ENCODE peak calls at places on chromosomes 13 and 19, in ten cellular contexts. K, Y, D, B, G, S, V, J, R and A are unnamed samples. For H3K9me3, the result is how much of the 10 kb centered on the place peaks cover.

GRCh38 chr19:14632286-14632685 is 42.4 kb downstream of the ADGRE3 start:
- DNase-seq in K (no peak), Y (peak), D (peak), B (no peak), G (no peak), S (no peak), V (no peak), J (peak), R (no peak), A (no peak)

GRCh38 chr13:50892162-50892944 is 17.2 kb upstream of the RNASEH2B start:
- DNase-seq in K (no peak), Y (no peak), D (no peak), B (no peak), G (peak), S (no peak), V (no peak), J (peak), R (no peak), A (peak)

GRCh38 chr19:2261438-2262172 is 5.4 kb upstream of the JSRP1 start:
- DNase-seq in K (no peak), Y (no peak), D (peak), B (no peak), G (peak), S (no peak), V (no peak), J (no peak), R (no peak), A (peak)

GRCh38 chr19:47107201-47107952 is 6.2 kb downstream of the ZC3H4 start:
- DNase-seq in K (no peak), Y (no peak), D (peak), B (peak), G (no peak), S (no peak), V (peak), J (peak), R (no peak), A (no peak)

GRCh38 chr19:34365463-34366401 is 736 bp downstream of the GPI start:
- DNase-seq in K (no peak), Y (no peak), D (peak), B (peak), G (no peak), S (peak), V (peak), J (no peak), R (peak), A (no peak)

GRCh38 chr13:20714563-20715339 is 11.3 kb downstream of the IL17D start:
- DNase-seq in K (peak), Y (no peak), D (no peak), B (peak), G (no peak), S (peak), V (peak), J (no peak), R (no peak), A (no peak)

GRCh38 chr13:80011448-80012212 is 329.3 kb downstream of the SPRY2 start:
- DNase-seq in K (no peak), Y (no peak), D (peak), B (no peak), G (no peak), S (no peak), V (no peak), J (no peak), R (no peak), A (no peak)

GRCh38 chr13:98333481-98333880 is 156.4 kb upstream of the RNF113B start:
- DNase-seq in K (no peak), Y (no peak), D (no peak), B (no peak), G (no peak), S (no peak), V (no peak), J (no peak), R (no peak), A (no peak)

GRCh38 chr13:22061806-22062391 is 391.0 kb downstream of the FGF9 start:
- DNase-seq in K (no peak), Y (no peak), D (no peak), B (no peak), G (no peak), S (no peak), V (no peak), J (peak), R (no peak), A (no peak)

GRCh38 chr13:38563739-38564138 is 123.1 kb upstream of the FREM2 start:
- DNase-seq in K (no peak), Y (no peak), D (no peak), B (no peak), G (no peak), S (no peak), V (no peak), J (no peak), R (no peak), A (no peak)

GRCh38 chr19:39445258-39446071 is at the start of gene SUPT5H:
- DNase-seq in K (peak), Y (peak), D (peak), B (peak), G (peak), S (peak), V (peak), J (peak), R (peak), A (peak)

GRCh38 chr13:46679369-46680180 is 117.4 kb downstream of the ESD start:
- DNase-seq in K (no peak), Y (no peak), D (no peak), B (peak), G (peak), S (no peak), V (no peak), J (peak), R (no peak), A (no peak)

GRCh38 chr13:106619688-106620555 is 52.0 kb upstream of the ARGLU1 start:
- DNase-seq in K (no peak), Y (peak), D (peak), B (peak), G (no peak), S (peak), V (peak), J (peak), R (no peak), A (no peak)

GRCh38 chr13:73422973-73423372 is 364.2 kb downstream of the KLF5 start:
- DNase-seq in K (no peak), Y (no peak), D (no peak), B (peak), G (no peak), S (no peak), V (no peak), J (no peak), R (no peak), A (no peak)

GRCh38 chr13:98422046-98422445 is 154.9 kb downstream of the STK24 start:
- DNase-seq in K (no peak), Y (no peak), D (no peak), B (no peak), G (no peak), S (no peak), V (no peak), J (no peak), R (no peak), A (no peak)

GRCh38 chr13:90867336-90867683 is 480.2 kb upstream of the MIR17HG start:
- DNase-seq in K (peak), Y (peak), D (peak), B (peak), G (no peak), S (peak), V (peak), J (no peak), R (peak), A (no peak)

GRCh38 chr13:25708268-25708667 is 336.5 kb downstream of the ATP8A2 start:
- DNase-seq in K (no peak), Y (no peak), D (no peak), B (no peak), G (no peak), S (no peak), V (no peak), J (no peak), R (no peak), A (no peak)

GRCh38 chr19:23978068-23978467 is 63.4 kb downstream of the ZNF726 start:
- DNase-seq in K (no peak), Y (no peak), D (no peak), B (no peak), G (no peak), S (no peak), V (no peak), J (no peak), R (no peak), A (no peak)

GRCh38 chr19:23986623-23987022 is 71.9 kb downstream of the ZNF726 start:
- DNase-seq in K (no peak), Y (no peak), D (no peak), B (no peak), G (no peak), S (no peak), V (no peak), J (no peak), R (no peak), A (no peak)

GRCh38 chr19:23980805-23981204 is 66.1 kb downstream of the ZNF726 start:
- DNase-seq in K (no peak), Y (no peak), D (no peak), B (no peak), G (no peak), S (no peak), V (no peak), J (no peak), R (no peak), A (no peak)

GRCh38 chr19:23981863-23982262 is 67.2 kb downstream of the ZNF726 start:
- DNase-seq in K (no peak), Y (no peak), D (no peak), B (no peak), G (no peak), S (no peak), V (no peak), J (no peak), R (no peak), A (no peak)

DNA sequence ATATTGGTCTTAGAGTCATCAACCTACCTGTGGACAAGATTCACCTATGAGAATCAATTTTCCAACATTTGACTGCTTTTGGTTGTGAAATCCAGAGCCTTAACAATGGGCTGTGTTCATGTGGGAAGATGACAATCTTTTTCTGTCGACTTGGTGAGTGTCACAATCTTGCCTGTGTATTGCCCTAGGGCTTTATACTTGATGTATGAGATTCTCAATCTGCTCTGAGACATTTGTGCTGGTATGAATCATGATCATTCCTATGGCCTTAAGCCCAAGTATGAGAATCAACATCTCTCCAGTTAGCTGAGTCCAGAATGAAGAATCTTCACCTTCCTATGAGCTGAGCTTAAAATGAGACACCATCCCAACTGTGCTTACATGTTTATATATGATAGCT is 68.7 kb downstream of the ZNF726 start:
- DNase-seq in K (no peak), Y (no peak), D (no peak), B (no peak), G (no peak), S (no peak), V (no peak), J (no peak), R (no peak), A (no peak)
- H3K9me3 ChIP-seq in K (under half), Y (under half), D (under half), B (under half), G (under half), S (under half), V (under half), J (under half), R (under half), A (under half)

GRCh38 chr13:109541081-109541480 is 245.3 kb downstream of the IRS2 start:
- DNase-seq in K (no peak), Y (no peak), D (no peak), B (no peak), G (no peak), S (no peak), V (no peak), J (no peak), R (no peak), A (no peak)

GRCh38 chr13:109547942-109548860 is 238.2 kb downstream of the IRS2 start:
- DNase-seq in K (no peak), Y (no peak), D (no peak), B (no peak), G (no peak), S (no peak), V (no peak), J (no peak), R (no peak), A (no peak)

DNA sequence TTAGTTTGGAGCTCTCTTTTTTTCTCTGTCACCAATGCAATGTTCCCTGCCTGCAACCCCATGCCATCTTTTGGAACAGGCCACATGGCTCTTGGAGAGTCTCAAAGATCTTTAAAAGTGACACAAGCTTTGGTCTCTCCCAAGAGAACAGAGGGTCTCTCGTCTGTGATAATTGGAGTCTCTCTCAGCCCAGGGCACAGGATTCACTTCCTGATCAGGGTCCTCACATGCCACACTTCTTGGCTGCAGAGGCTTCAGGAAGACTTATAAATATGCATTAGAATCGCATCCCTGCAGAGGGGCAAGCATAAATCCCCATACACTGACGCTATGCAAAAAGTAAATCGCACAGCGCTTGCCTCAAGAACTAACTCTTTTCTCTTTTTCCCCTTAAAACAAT is 240.4 kb downstream of the IRS2 start:
- DNase-seq in K (no peak), Y (no peak), D (no peak), B (no peak), G (no peak), S (no peak), V (no peak), J (no peak), R (no peak), A (no peak)
- H3K9me3 ChIP-seq in K (under half), Y (under half), D (under half), B (under half), G (under half), S (under half), V (under half), J (under half), R (under half), A (under half)

GRCh38 chr19:7078007-7078406 is 8.5 kb downstream of the ZNF557 start:
- DNase-seq in K (no peak), Y (no peak), D (no peak), B (no peak), G (no peak), S (no peak), V (no peak), J (no peak), R (no peak), A (no peak)
- H3K9me3 ChIP-seq in K (under half), Y (half or more), D (under half), B (half or more), G (under half), S (half or more), V (half or more), J (under half), R (half or more), A (half or more)

DNA sequence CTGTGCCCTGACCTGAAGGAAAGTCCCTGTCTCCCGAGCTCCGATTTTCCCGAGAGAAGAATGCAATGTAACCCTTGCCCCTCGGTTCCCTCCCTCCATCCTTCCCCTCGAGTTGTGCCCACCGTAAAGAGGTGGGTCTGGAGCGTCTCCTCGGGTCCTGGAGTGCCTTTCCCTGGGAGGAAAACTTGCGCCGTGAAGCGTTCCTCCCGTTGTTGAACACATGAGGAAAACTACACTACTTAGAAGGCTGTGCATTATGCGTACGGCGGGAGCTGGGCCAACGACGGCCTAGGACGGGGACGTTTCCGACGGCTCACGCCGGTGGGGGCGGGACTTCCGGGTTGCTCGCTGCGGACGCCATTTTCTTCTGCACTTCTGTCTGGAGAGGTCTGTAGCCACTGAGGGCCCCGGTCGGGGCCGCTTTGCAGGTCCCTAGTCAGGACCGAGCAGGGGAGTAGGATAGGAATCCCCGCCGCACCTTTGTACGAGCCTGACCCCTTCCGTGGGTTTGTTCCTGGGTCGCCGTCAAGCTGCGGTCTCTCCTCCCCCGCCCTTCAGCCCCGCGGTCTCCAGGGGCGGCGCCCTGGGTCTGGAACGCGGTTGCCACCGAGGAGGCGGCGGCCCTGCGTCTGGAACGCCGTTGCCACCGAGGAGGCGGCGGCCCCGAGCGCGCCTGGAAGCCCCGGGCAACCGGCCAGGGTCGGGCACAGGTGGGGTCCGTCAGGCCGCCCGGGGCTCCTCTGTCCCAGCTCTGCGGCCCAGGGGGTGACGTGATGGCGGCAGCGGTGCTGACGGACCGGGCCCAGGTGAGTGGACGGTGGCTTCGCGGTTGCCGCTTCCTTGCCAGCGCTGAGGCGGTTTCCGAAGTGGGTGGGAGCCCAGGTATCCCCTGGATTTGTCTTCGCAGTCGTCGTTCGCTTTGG is at the start of gene ZNF264:
- DNase-seq in K (peak), Y (peak), D (peak), B (peak), G (peak), S (peak), V (peak), J (peak), R (peak), A (peak)
- H3K9me3 ChIP-seq in K (under half), Y (half or more), D (under half), B (under half), G (under half), S (under half), V (under half), J (under half), R (under half), A (under half)

GRCh38 chr19:51821921-51822716 is 27.2 kb downstream of the FPR3 start:
- DNase-seq in K (no peak), Y (no peak), D (no peak), B (no peak), G (no peak), S (no peak), V (no peak), J (no peak), R (no peak), A (no peak)
- H3K9me3 ChIP-seq in K (under half), Y (half or more), D (under half), B (under half), G (under half), S (under half), V (under half), J (under half), R (under half), A (under half)

GRCh38 chr19:22831211-22831610 is 880 bp upstream of the ZNF723 start:
- DNase-seq in K (no peak), Y (no peak), D (no peak), B (no peak), G (no peak), S (no peak), V (no peak), J (no peak), R (no peak), A (no peak)
- H3K9me3 ChIP-seq in K (under half), Y (half or more), D (under half), B (under half), G (under half), S (under half), V (under half), J (under half), R (under half), A (under half)

DNA sequence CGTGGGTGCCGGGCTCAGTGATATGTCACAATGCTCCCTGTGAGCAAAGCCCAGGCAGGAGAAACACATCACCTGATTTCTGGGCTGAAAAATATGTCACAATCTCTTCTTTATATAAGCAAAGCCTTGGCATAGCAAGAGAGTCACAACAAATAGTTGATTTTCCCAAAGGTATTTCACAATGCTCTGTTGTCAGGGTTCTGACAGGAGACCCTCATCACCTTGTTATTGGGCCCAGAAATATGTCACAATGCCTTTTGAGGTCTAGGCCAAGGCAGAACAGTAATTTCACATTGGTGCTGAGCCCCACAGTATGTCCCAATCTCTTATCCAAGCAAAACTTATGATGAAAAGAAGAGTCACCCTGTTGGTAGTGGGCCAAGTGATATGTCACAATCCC is 125.7 kb downstream of the ZNF675 start:
- DNase-seq in K (no peak), Y (no peak), D (no peak), B (no peak), G (no peak), S (no peak), V (no peak), J (no peak), R (no peak), A (no peak)
- H3K9me3 ChIP-seq in K (under half), Y (under half), D (under half), B (under half), G (under half), S (under half), V (under half), J (under half), R (under half), A (under half)

GRCh38 chr19:58097349-58097748 is 682 bp downstream of the ZSCAN18 start:
- DNase-seq in K (no peak), Y (no peak), D (no peak), B (no peak), G (no peak), S (no peak), V (no peak), J (no peak), R (peak), A (no peak)
- H3K9me3 ChIP-seq in K (under half), Y (half or more), D (under half), B (under half), G (under half), S (under half), V (under half), J (under half), R (under half), A (under half)

GRCh38 chr19:51948979-51949378 is 21.7 kb downstream of the ZNF613 start:
- DNase-seq in K (no peak), Y (no peak), D (no peak), B (no peak), G (no peak), S (peak), V (peak), J (no peak), R (peak), A (no peak)

GRCh38 chr19:51946602-51947001 is 19.3 kb downstream of the ZNF613 start:
- DNase-seq in K (no peak), Y (no peak), D (no peak), B (no peak), G (no peak), S (no peak), V (no peak), J (no peak), R (no peak), A (no peak)

GRCh38 chr19:51944798-51945552 is 17.7 kb downstream of the ZNF613 start:
- DNase-seq in K (no peak), Y (no peak), D (no peak), B (no peak), G (no peak), S (no peak), V (peak), J (no peak), R (no peak), A (no peak)
- H3K9me3 ChIP-seq in K (under half), Y (half or more), D (under half), B (half or more), G (half or more), S (half or more), V (half or more), J (under half), R (half or more), A (half or more)